ENCODE peak calls at places on chromosomes 6 and 20, in six cellular contexts. G is uterus, O is body of pancreas, S is sigmoid colon, Z is prostate gland, K is breast epithelium. U is an unnamed sample.

GRCh38 chr6:126628125-126628524 is 288.2 kb downstream of the CENPW start:
- DNase-seq in K (no peak), S (no peak), G (no peak), Z (no peak), O (no peak), U (no peak)

GRCh38 chr6:106536863-106537262 is 92.4 kb downstream of the RTN4IP1 start:
- DNase-seq in G (no peak), O (no peak), S (no peak), Z (no peak), K (no peak), U (no peak)

GRCh38 chr20:48786916-48787676 is 40.7 kb downstream of the PREX1 start:
- DNase-seq in O (no peak), S (no peak), Z (no peak), G (no peak), K (no peak), U (no peak)

GRCh38 chr6:129717287-129717686 is 7.3 kb upstream of the ARHGAP18 start:
- DNase-seq in K (no peak), O (no peak), S (no peak), Z (no peak), G (no peak), U (no peak)

GRCh38 chr20:62405108-62405980 is 1.7 kb downstream of the CABLES2 start:
- DNase-seq in Z (no peak), K (no peak), S (peak), G (peak), O (peak), U (peak)

GRCh38 chr6:150145427-150145826 is 2.6 kb downstream of the PPP1R14C start:
- DNase-seq in Z (no peak), G (no peak), S (no peak), O (no peak), K (no peak), U (no peak)

GRCh38 chr6:105192707-105193465 is 13.1 kb upstream of the POPDC3 start:
- DNase-seq in S (no peak), K (no peak), Z (no peak), O (no peak), G (no peak), U (no peak)

GRCh38 chr6:56279346-56280080 is 32.1 kb upstream of the COL21A1 start:
- DNase-seq in Z (no peak), S (no peak), G (no peak), O (no peak), K (no peak), U (no peak)

GRCh38 chr6:45654673-45655072 is 276.9 kb upstream of the SUPT3H start:
- DNase-seq in K (no peak), G (no peak), S (no peak), Z (no peak), O (no peak), U (no peak)

GRCh38 chr6:14046476-14047068 is 71.0 kb upstream of the CD83 start:
- DNase-seq in O (peak), G (no peak), S (no peak), K (no peak), Z (peak), U (no peak)

GRCh38 chr20:44571367-44571766 is 11.0 kb upstream of the PKIG start:
- DNase-seq in S (no peak), G (no peak), O (no peak), Z (no peak), K (no peak), U (no peak)

GRCh38 chr6:53961679-53962370 is 149.4 kb upstream of the MLIP start:
- DNase-seq in Z (no peak), O (no peak), G (no peak), K (no peak), S (no peak), U (no peak)

GRCh38 chr20:38426006-38426405 is 9.1 kb downstream of the SNHG17 start:
- DNase-seq in Z (no peak), G (no peak), K (no peak), O (peak), S (no peak), U (no peak)

GRCh38 chr6:150453357-150453756 is 84.5 kb downstream of the IYD start:
- DNase-seq in G (no peak), K (no peak), O (no peak), S (no peak), Z (no peak), U (no peak)

GRCh38 chr20:38748863-38749153 is 548 bp downstream of the ACTR5 start:
- DNase-seq in Z (peak), G (peak), K (no peak), S (no peak), O (no peak), U (no peak)

GRCh38 chr6:38012573-38012972 is 193.0 kb downstream of the ZFAND3 start:
- DNase-seq in K (no peak), Z (no peak), O (no peak), G (no peak), S (no peak), U (peak)

GRCh38 chr6:75882734-75883133 is 133.7 kb downstream of the MYO6 start:
- DNase-seq in K (no peak), S (no peak), G (no peak), O (no peak), Z (no peak), U (no peak)

GRCh38 chr6:88748141-88748540 is 215.3 kb downstream of the RNGTT start:
- DNase-seq in K (no peak), O (no peak), Z (no peak), G (no peak), S (no peak), U (no peak)

GRCh38 chr6:53795254-53795701 is 473 bp downstream of the LRRC1 start:
- DNase-seq in K (no peak), Z (peak), O (peak), S (no peak), G (no peak), U (no peak)

GRCh38 chr6:137954253-137954652 is 87.2 kb downstream of the TNFAIP3 start:
- DNase-seq in G (no peak), Z (no peak), O (no peak), S (no peak), K (no peak), U (no peak)

GRCh38 chr6:14831922-14832321 is 413.9 kb upstream of the JARID2 start:
- DNase-seq in G (no peak), K (no peak), S (no peak), O (no peak), Z (no peak), U (no peak)

GRCh38 chr20:63509088-63509564 is 10.2 kb upstream of the EEF1A2 start:
- DNase-seq in G (no peak), S (no peak), Z (no peak), O (no peak), K (no peak), U (peak)

GRCh38 chr6:40308533-40309306 is 278.4 kb downstream of the LRFN2 start:
- DNase-seq in K (peak), O (peak), G (peak), S (no peak), Z (peak), U (peak)

GRCh38 chr6:138618168-138618567 is 118.9 kb upstream of the NHSL1 start:
- DNase-seq in O (no peak), S (no peak), K (no peak), G (no peak), Z (no peak), U (no peak)

GRCh38 chr20:46559685-46560440 is 9.4 kb upstream of the OCSTAMP start:
- DNase-seq in Z (no peak), O (no peak), K (no peak), S (no peak), G (no peak), U (no peak)

GRCh38 chr6:148972481-148972880 is 225.7 kb downstream of the UST start:
- DNase-seq in S (no peak), O (peak), K (peak), G (no peak), Z (peak), U (no peak)

GRCh38 chr20:50577175-50578018 is 67.2 kb downstream of the PTPN1 start:
- DNase-seq in S (peak), Z (peak), O (peak), K (peak), G (no peak), U (peak)

GRCh38 chr6:25173951-25174474 is 105.2 kb upstream of the CARMIL1 start:
- DNase-seq in K (no peak), S (no peak), G (no peak), O (peak), Z (no peak), U (no peak)

GRCh38 chr6:102075539-102075938 is 682.0 kb downstream of the GRIK2 start:
- DNase-seq in S (no peak), G (no peak), Z (no peak), K (no peak), O (no peak), U (no peak)

GRCh38 chr6:142275146-142276006 is 26.4 kb upstream of the ADGRG6 start:
- DNase-seq in Z (no peak), S (no peak), K (no peak), G (no peak), O (no peak), U (no peak)

GRCh38 chr6:68975064-68975463 is 340.0 kb downstream of the ADGRB3 start:
- DNase-seq in S (no peak), K (no peak), G (no peak), O (no peak), Z (no peak), U (peak)
- TF ChIP-seq CTCF in S (no peak), K (no peak), G (no peak), O (no peak), Z (no peak), U (peak)

GRCh38 chr6:6646859-6647258 is 58.3 kb downstream of the LY86 start:
- DNase-seq in Z (no peak), K (no peak), O (no peak), G (no peak), S (no peak), U (no peak)

GRCh38 chr6:6640915-6641314 is 52.4 kb downstream of the LY86 start:
- DNase-seq in S (no peak), K (no peak), Z (no peak), G (peak), O (no peak), U (no peak)

GRCh38 chr6:6646384-6646783 is 57.9 kb downstream of the LY86 start:
- DNase-seq in K (no peak), O (no peak), Z (no peak), G (no peak), S (no peak), U (no peak)

GRCh38 chr6:6645266-6645917 is 56.9 kb downstream of the LY86 start:
- DNase-seq in G (no peak), S (no peak), K (no peak), Z (no peak), O (no peak), U (no peak)

DNA sequence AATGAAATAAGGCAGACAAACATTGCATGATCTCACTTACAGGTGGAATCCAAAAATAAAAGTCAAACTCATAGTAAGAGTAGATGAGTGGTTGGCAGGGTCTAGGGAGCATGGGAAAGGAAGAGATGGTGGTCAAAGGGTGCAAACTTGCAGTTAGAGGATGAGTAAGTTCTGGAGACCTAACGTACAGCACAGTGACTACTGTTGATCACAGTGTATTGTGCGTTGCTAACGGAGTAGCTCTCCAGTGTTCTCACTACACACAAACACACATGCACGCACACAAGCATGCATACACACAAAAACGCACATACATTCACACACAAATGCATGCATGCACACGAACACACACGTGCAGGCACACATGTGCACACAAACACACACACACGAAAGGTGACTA is 54.9 kb downstream of the LY86 start:
- DNase-seq in S (no peak), O (no peak), Z (no peak), G (no peak), K (no peak), U (no peak)
- TF ChIP-seq POLR2A in S (no peak), O (no peak), Z (no peak), G (no peak), K (no peak), U (no peak)

DNA sequence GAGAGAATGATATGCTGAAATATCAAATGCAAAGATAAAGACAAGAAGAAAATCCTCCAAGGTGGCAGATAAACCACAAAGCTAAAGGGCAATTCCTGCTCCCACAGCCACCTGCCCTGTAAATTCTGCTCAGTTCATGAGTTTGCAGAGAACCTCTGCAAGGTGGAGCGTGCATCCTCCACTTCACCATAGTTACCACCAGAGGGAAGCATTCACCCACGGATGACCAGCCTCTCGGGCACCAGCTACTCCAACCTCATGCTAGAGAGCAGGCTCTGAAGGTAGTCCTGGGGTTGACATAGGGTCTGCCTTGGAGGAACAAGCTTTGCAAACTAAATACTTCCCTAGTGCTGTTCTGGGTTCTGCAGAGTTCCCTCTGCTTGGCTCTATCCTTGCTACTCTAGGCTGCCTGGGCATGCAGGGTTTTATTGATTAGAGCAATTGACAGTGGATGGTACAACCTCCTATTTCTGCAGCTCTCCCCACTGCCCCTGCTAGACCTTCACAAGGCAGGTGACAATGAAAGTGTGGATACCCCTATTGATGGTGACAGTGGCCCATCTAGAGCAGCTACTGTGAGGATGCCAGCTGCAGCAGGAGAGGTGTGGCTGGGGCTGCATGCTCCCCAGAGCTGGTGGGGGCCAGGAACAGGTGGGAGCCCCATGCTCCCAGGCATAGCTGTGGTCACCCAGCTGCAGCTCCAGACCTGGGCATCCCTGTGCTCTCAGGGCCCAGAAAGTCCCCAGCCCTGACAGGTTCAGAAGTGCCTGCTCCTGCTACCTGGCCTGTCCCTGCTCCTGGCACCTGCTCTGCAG is 51.1 kb downstream of the GGTLC1 start:
- DNase-seq in K (no peak), G (peak), O (peak), Z (peak), S (no peak), U (peak)
- TF ChIP-seq CTCF in K (peak), G (peak), O (peak), Z (peak), S (peak), U (peak)

GRCh38 chr6:29748391-29749352 is 25.4 kb downstream of the HLA-F start:
- DNase-seq in K (peak), S (peak), Z (peak), O (peak), G (peak), U (peak)
- TF ChIP-seq POLR2A in K (peak), S (no peak), Z (peak), O (peak), G (peak), U (peak)

DNA sequence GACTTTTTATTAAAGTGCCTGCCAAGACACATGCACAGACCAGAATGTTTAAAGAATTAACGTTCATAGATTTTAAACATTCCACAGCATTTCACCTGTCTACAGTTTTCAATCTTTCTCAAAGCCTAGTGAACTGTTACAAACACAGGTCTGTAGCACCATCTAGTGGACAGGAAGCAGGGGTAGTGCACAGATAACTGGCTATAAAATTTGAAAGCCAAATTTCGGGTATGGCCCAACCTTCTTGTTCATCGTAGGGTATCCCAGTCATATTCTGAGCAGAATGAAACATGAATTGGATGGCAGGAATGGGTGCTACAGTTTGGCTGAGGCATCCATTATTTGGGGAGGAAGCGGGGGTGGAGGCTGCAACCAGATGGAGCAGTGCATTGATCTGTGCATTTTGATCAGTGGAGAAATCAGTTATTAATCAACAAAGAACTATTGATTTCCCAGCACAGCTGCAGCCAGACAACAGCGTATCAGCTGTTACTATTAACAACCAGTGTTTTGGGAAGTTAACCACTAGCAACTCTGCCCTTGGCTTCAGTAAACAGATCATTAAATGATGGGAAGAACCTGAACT is 56.1 kb upstream of the B3GAT2 start:
- DNase-seq in G (no peak), O (peak), S (no peak), Z (peak), K (no peak), U (no peak)
- TF ChIP-seq CTCF in G (peak), O (peak), S (no peak), Z (no peak), K (no peak), U (peak)

GRCh38 chr20:61353996-61354390 is 101.9 kb downstream of the CDH4 start:
- DNase-seq in K (no peak), Z (no peak), S (no peak), G (no peak), O (no peak), U (no peak)
- TF ChIP-seq POLR2A in K (no peak), Z (no peak), S (no peak), G (no peak), O (no peak), U (no peak)

U was measured in heart left ventricle.